ENCODE peak calls at places on chromosomes 3 and 15, in ten cellular contexts. V, Q, L, M, G, T, Y, S, A and D are unnamed samples.

GRCh38 chr3:24299801-24300626 is 194.6 kb downstream of the THRB start:
- DNase-seq in V (no peak), Q (no peak), L (no peak), M (no peak), G (no peak), T (no peak), Y (no peak), S (peak), A (no peak), D (no peak)

GRCh38 chr3:11610044-11610671 is 33.6 kb downstream of the VGLL4 start:
- DNase-seq in V (peak), Q (peak), L (no peak), M (no peak), G (no peak), T (no peak), Y (no peak), S (no peak), A (no peak), D (no peak)

GRCh38 chr3:62119139-62119538 is 254.2 kb downstream of the FEZF2 start:
- DNase-seq in V (no peak), Q (no peak), L (no peak), M (no peak), G (no peak), T (no peak), Y (no peak), S (no peak), A (no peak), D (no peak)

GRCh38 chr3:196388946-196389345 is 43.3 kb downstream of the UBXN7 start:
- DNase-seq in V (no peak), Q (no peak), L (no peak), M (no peak), G (no peak), T (no peak), Y (no peak), S (no peak), A (no peak), D (no peak)

GRCh38 chr15:88913017-88913849 is at the start of gene MFGE8:
- DNase-seq in V (peak), Q (peak), L (peak), M (peak), G (peak), T (no peak), Y (peak), S (peak), A (peak), D (peak)

GRCh38 chr3:183762304-183762703 is 63.1 kb downstream of the MAP6D1 start:
- DNase-seq in V (no peak), Q (no peak), L (no peak), M (no peak), G (no peak), T (no peak), Y (no peak), S (no peak), A (no peak), D (no peak)

GRCh38 chr3:55320928-55321327 is 166.2 kb downstream of the WNT5A start:
- DNase-seq in V (no peak), Q (no peak), L (no peak), M (no peak), G (no peak), T (no peak), Y (no peak), S (no peak), A (no peak), D (no peak)

GRCh38 chr3:186746008-186746407 is 28.8 kb downstream of the KNG1 start:
- DNase-seq in V (peak), Q (peak), L (no peak), M (no peak), G (no peak), T (peak), Y (no peak), S (no peak), A (peak), D (peak)

GRCh38 chr15:47762621-47763020 is 45.3 kb downstream of the SEMA6D start:
- DNase-seq in V (no peak), Q (no peak), L (no peak), M (no peak), G (no peak), T (no peak), Y (no peak), S (no peak), A (no peak), D (no peak)

GRCh38 chr15:58185439-58185838 is 47.3 kb downstream of the AQP9 start:
- DNase-seq in V (no peak), Q (no peak), L (no peak), M (no peak), G (no peak), T (no peak), Y (no peak), S (no peak), A (no peak), D (peak)
- TF ChIP-seq CTCF in V (no peak), Q (no peak), L (no peak), M (no peak), G (no peak), T (no peak), Y (no peak), S (no peak), A (no peak), D (no peak)

GRCh38 chr3:59043391-59043790 is 6.4 kb downstream of the CFAP20DC start:
- DNase-seq in V (no peak), Q (no peak), L (no peak), M (no peak), G (no peak), T (no peak), Y (no peak), S (no peak), A (no peak), D (no peak)

GRCh38 chr3:59040902-59041301 is 8.9 kb downstream of the CFAP20DC start:
- DNase-seq in V (no peak), Q (no peak), L (no peak), M (no peak), G (no peak), T (no peak), Y (no peak), S (no peak), A (no peak), D (no peak)

GRCh38 chr3:59049671-59050331 is at the start of gene CFAP20DC:
- DNase-seq in V (peak), Q (peak), L (peak), M (peak), G (peak), T (peak), Y (peak), S (peak), A (peak), D (no peak)

GRCh38 chr3:59046839-59047238 is 3.0 kb downstream of the CFAP20DC start:
- DNase-seq in V (no peak), Q (no peak), L (no peak), M (no peak), G (no peak), T (no peak), Y (no peak), S (no peak), A (no peak), D (no peak)
- TF ChIP-seq POLR2A in V (no peak), Q (no peak), L (no peak), M (no peak), G (no peak), T (no peak), Y (no peak), S (no peak), A (no peak), D (no peak)

GRCh38 chr3:136351905-136352304 is 101.8 kb downstream of the PCCB start:
- DNase-seq in V (no peak), Q (no peak), L (no peak), M (no peak), G (no peak), T (no peak), Y (no peak), S (no peak), A (no peak), D (no peak)
- TF ChIP-seq CTCF in V (no peak), Q (no peak), L (no peak), M (peak), G (no peak), T (peak), Y (no peak), S (no peak), A (no peak), D (no peak)

GRCh38 chr3:12810013-12810780 is 13.7 kb downstream of the CAND2 start:
- DNase-seq in V (peak), Q (peak), L (peak), M (peak), G (peak), T (peak), Y (peak), S (peak), A (peak), D (peak)
- TF ChIP-seq POLR2A in V (no peak), Q (peak), L (peak), M (peak), G (no peak), T (peak), Y (peak), S (peak), A (peak), D (no peak)

GRCh38 chr15:91311986-91312385 is 211.9 kb downstream of the SV2B start:
- DNase-seq in V (no peak), Q (no peak), L (no peak), M (no peak), G (no peak), T (no peak), Y (no peak), S (no peak), A (no peak), D (peak)
- TF ChIP-seq CTCF in V (no peak), Q (no peak), L (no peak), M (no peak), G (no peak), T (no peak), Y (no peak), S (no peak), A (no peak), D (no peak)

GRCh38 chr15:43107741-43108140 is 1.9 kb upstream of the UBR1 start:
- DNase-seq in V (no peak), Q (no peak), L (no peak), M (no peak), G (no peak), T (no peak), Y (no peak), S (no peak), A (no peak), D (peak)

GRCh38 chr15:43106486-43106829 is 620 bp upstream of the UBR1 start:
- DNase-seq in V (no peak), Q (no peak), L (no peak), M (no peak), G (no peak), T (no peak), Y (no peak), S (no peak), A (no peak), D (no peak)

GRCh38 chr15:43104426-43104825 is 1.4 kb downstream of the UBR1 start:
- DNase-seq in V (no peak), Q (no peak), L (no peak), M (no peak), G (no peak), T (peak), Y (no peak), S (no peak), A (no peak), D (no peak)

GRCh38 chr15:43105077-43105769 is 615 bp downstream of the UBR1 start:
- DNase-seq in V (peak), Q (peak), L (no peak), M (no peak), G (no peak), T (no peak), Y (peak), S (no peak), A (peak), D (peak)

GRCh38 chr15:43105778-43106485 is at the start of gene UBR1:
- DNase-seq in V (peak), Q (peak), L (peak), M (peak), G (peak), T (peak), Y (peak), S (peak), A (peak), D (peak)
- TF ChIP-seq POLR2A in V (peak), Q (peak), L (peak), M (no peak), G (peak), T (peak), Y (peak), S (peak), A (peak), D (peak)

GRCh38 chr15:75903331-75904240 is at the start of gene FBXO22:
- DNase-seq in V (peak), Q (peak), L (peak), M (peak), G (peak), T (peak), Y (peak), S (peak), A (peak), D (peak)
- TF ChIP-seq CTCF in V (no peak), Q (no peak), L (no peak), M (no peak), G (no peak), T (no peak), Y (no peak), S (no peak), A (no peak), D (no peak)

GRCh38 chr3:46503194-46503924 is 5.6 kb downstream of the RTP3 start:
- DNase-seq in V (no peak), Q (no peak), L (no peak), M (no peak), G (no peak), T (no peak), Y (no peak), S (no peak), A (no peak), D (no peak)
- TF ChIP-seq POLR2A in V (no peak), Q (no peak), L (no peak), M (no peak), G (no peak), T (no peak), Y (no peak), S (no peak), A (no peak), D (no peak)